ENCODE peak calls at places on chromosomes 5 and 9, in four cellular contexts. U, Y, Z and C are unnamed samples.

GRCh38 chr5:142432369-142432863 is 107.6 kb upstream of the SPRY4 start:
- DNase-seq in Y (no peak), Z (no peak), U (no peak), C (no peak)

GRCh38 chr9:26975728-26976707 is 19.8 kb downstream of the IFT74 start:
- DNase-seq in Y (peak), Z (peak), U (no peak), C (peak)

GRCh38 chr5:1268666-1269065 is 26.2 kb downstream of the TERT start:
- DNase-seq in Z (no peak), U (no peak), Y (no peak), C (no peak)

GRCh38 chr9:80873861-80874260 is 815.5 kb downstream of the TLE1 start:
- DNase-seq in Y (no peak), U (no peak), Z (no peak), C (peak)

GRCh38 chr9:18759836-18760235 is 273.2 kb downstream of the SAXO1 start:
- DNase-seq in Z (no peak), U (no peak), Y (no peak), C (no peak)

GRCh38 chr5:58018016-58018415 is 441.9 kb downstream of the PLK2 start:
- DNase-seq in Z (no peak), Y (no peak), U (no peak), C (no peak)

GRCh38 chr5:146699729-146700430 is 178.7 kb downstream of the PPP2R2B start:
- DNase-seq in U (no peak), Z (no peak), Y (no peak), C (no peak)

GRCh38 chr9:20621553-20622329 is 558 bp downstream of the MLLT3 start:
- DNase-seq in Z (no peak), U (no peak), Y (no peak), C (peak)

GRCh38 chr9:7783635-7784063 is 15.9 kb downstream of the DMAC1 start:
- DNase-seq in Z (no peak), U (no peak), Y (no peak), C (no peak)

GRCh38 chr9:19408316-19408692 is 505 bp upstream of the ACER2 start:
- DNase-seq in Y (no peak), Z (no peak), U (no peak), C (no peak)

GRCh38 chr9:131799177-131799823 is 59.4 kb upstream of the RAPGEF1 start:
- DNase-seq in Z (no peak), Y (peak), U (no peak), C (peak)

GRCh38 chr9:93091453-93092081 is 4.5 kb upstream of the CARD19 start:
- DNase-seq in U (peak), Y (peak), Z (no peak), C (peak)

GRCh38 chr5:160029540-160030139 is 20.7 kb downstream of the TTC1 start:
- DNase-seq in Y (no peak), U (no peak), Z (no peak), C (no peak)

GRCh38 chr5:123364443-123364842 is 58.8 kb downstream of the CEP120 start:
- DNase-seq in Y (no peak), U (no peak), Z (no peak), C (peak)

GRCh38 chr5:137753986-137754235 is 252 bp downstream of the HNRNPA0 start:
- DNase-seq in U (no peak), Y (no peak), Z (no peak), C (no peak)

GRCh38 chr5:40834391-40834848 is 602 bp downstream of the RPL37 start:
- DNase-seq in Y (peak), U (no peak), Z (no peak), C (peak)

GRCh38 chr9:83304686-83305085 is 233.5 kb downstream of the FRMD3 start:
- DNase-seq in U (no peak), Z (no peak), Y (no peak), C (peak)

GRCh38 chr9:134915046-134915930 is 2.4 kb downstream of the FCN1 start:
- DNase-seq in Y (no peak), Z (no peak), U (no peak), C (no peak)

GRCh38 chr5:1167361-1167727 is 34.1 kb upstream of the SLC6A19 start:
- DNase-seq in U (no peak), Y (no peak), Z (no peak), C (no peak)

GRCh38 chr9:98251554-98251953 is 3.9 kb downstream of the TBC1D2 start:
- DNase-seq in U (no peak), Y (no peak), Z (no peak), C (peak)

GRCh38 chr5:14488697-14489096 is 92.9 kb upstream of the OTULINL start:
- DNase-seq in U (no peak), Z (no peak), Y (no peak), C (no peak)
- TF ChIP-seq CHD1 in U (no peak), Z (no peak), Y (no peak), C (no peak)

DNA sequence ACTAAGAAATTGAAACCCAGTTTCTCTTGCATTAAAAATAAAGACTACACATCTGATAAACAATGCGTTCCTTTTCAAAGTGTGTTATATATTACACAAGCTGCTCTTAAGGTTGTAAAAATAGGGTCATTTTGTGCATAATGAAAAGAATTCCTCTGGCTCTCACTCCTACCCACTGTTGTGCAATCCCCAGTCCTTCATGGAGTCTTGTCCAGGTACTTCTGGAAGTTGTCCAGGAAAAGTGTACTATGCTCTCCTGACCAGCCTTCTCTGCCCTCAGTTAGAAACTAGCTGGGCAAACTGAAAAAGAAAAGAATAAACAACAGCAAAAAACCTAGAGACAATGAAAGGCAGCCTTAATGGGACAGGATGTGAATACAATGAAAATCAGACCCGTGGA is 345.5 kb upstream of the PAPPA start:
- DNase-seq in U (no peak), Y (no peak), Z (no peak), C (no peak)
- TF ChIP-seq CHD1 in U (no peak), Y (no peak), Z (no peak), C (no peak)

GRCh38 chr9:107744873-107745272 is 255.3 kb upstream of the KLF4 start:
- DNase-seq in Z (no peak), U (no peak), Y (no peak), C (no peak)

GRCh38 chr9:107751522-107752235 is 262.1 kb upstream of the KLF4 start:
- DNase-seq in U (peak), Z (no peak), Y (peak), C (peak)

GRCh38 chr9:107755267-107755666 is 265.7 kb upstream of the KLF4 start:
- DNase-seq in U (no peak), Z (no peak), Y (peak), C (peak)

GRCh38 chr9:107750741-107751521 is 261.4 kb upstream of the KLF4 start:
- DNase-seq in U (no peak), Z (no peak), Y (no peak), C (peak)

DNA sequence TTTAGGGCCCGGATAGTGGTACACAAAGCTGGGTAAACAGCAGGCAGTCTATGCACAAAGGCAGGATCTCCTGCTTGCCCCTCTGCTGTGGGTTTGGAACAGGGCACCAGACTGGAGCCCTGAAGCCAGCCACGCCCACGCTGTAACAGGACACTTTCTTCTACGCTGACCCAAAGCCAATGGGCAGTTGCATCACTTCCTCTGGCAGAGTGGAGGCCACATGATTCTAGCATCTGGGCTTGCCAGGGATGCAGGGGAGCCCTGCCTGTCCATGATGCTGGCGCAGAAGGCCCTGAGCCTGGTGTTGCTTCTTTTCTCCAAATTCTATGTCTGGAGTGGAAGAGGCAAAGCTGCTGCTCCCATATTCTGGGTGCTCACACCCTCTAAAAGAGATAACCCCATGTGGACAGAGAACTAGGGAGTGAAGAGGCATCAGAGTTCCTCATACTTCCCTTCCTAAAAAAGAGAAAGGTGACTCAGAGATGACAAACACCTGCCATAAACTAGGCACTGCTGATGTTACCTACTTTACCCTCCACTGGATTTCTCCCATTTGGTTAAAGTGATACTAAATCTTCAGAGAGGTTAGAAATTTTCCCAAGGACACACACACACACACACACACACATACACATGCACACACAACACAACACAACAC is 260.3 kb upstream of the KLF4 start:
- DNase-seq in Z (no peak), Y (peak), U (no peak), C (peak)
- TF ChIP-seq CHD1 in Z (no peak), Y (no peak), U (no peak), C (no peak)

DNA sequence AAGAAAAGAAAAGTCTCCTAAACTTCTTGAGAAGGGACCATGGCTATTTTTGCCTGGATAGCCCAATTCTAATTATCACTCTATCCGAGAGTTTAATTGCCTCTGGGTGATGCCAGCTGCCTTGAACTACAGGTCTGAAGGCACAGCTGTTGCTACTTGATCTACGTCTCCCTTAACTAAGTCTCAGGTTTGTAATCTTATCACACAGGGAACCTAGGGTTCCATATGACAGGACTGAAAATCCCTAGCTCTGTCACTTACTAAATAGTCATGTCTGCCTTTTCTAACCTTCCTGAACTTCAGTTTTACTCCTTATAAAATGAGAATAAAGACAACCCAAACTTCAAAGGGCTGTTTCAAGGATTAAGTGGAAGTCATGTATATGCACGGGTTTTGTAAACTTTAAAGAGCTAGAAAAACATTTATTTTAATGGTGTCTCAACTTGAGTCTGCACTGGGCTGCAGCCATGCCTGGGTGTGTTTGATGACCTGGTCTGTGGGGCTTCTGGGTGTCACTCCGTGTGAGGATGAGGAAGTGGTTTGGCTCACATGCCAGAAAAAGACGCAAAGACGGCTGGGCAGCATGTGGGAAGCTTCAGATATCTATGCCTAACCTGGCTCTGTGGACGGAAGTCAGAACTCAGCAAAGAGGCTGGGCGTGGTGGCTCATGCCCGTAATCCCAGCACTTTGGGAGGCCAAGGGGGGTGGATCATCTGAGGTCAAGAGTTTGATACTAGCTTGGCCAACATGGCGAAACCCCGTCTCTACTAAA is 129.3 kb upstream of the SLC44A1 start:
- DNase-seq in Y (peak), U (peak), Z (no peak), C (peak)
- TF ChIP-seq CHD1 in Y (no peak), U (no peak), Z (no peak), C (no peak)

GRCh38 chr9:35348109-35348508 is 141.8 kb upstream of the RUSC2 start:
- DNase-seq in Z (no peak), Y (no peak), U (no peak), C (no peak)

GRCh38 chr9:35353731-35354365 is 136.1 kb upstream of the RUSC2 start:
- DNase-seq in Y (peak), Z (no peak), U (no peak), C (peak)

GRCh38 chr9:35349287-35349990 is 140.5 kb upstream of the RUSC2 start:
- DNase-seq in Z (no peak), U (no peak), Y (no peak), C (peak)

GRCh38 chr9:35350827-35351549 is 138.9 kb upstream of the RUSC2 start:
- DNase-seq in Y (no peak), U (no peak), Z (no peak), C (peak)

GRCh38 chr9:35350212-35350611 is 139.7 kb upstream of the RUSC2 start:
- DNase-seq in U (no peak), Y (no peak), Z (no peak), C (no peak)
- TF ChIP-seq CHD1 in U (no peak), Y (no peak), Z (no peak), C (no peak)

GRCh38 chr5:175715627-175716522 is 58.0 kb downstream of the HRH2 start:
- DNase-seq in Z (no peak), U (no peak), Y (no peak), C (no peak)
- TF ChIP-seq CHD1 in Z (no peak), U (no peak), Y (no peak), C (no peak)

GRCh38 chr5:111676496-111676895 is 80.5 kb downstream of the NREP start:
- DNase-seq in Y (no peak), U (no peak), Z (no peak), C (peak)
- TF ChIP-seq CHD1 in Y (no peak), U (no peak), Z (no peak), C (no peak)